ENCODE peak calls at places on chromosomes 16 and 17, in six cellular contexts. U is foreskin keratinocyte, J is left lung, A is tibial nerve, W is body of pancreas, Z is neural progenitor cell. T is an unnamed sample.

GRCh38 chr16:78460428-78460827 is 361.0 kb downstream of the WWOX start:
- DNase-seq in W (no peak), A (no peak), J (no peak), Z (no peak), U (no peak), T (no peak)

GRCh38 chr16:78428193-78428592 is 328.7 kb downstream of the WWOX start:
- DNase-seq in A (no peak), U (no peak), Z (no peak), W (no peak), J (no peak), T (no peak)

GRCh38 chr17:69415431-69415830 is 934 bp downstream of the MAP2K6 start:
- DNase-seq in W (no peak), Z (no peak), U (no peak), J (no peak), A (no peak), T (no peak)

GRCh38 chr16:87742781-87743490 is 22.9 kb downstream of the KLHDC4 start:
- DNase-seq in W (no peak), A (no peak), J (no peak), Z (no peak), U (no peak), T (no peak)

GRCh38 chr17:2709173-2709661 is 2.3 kb downstream of the CLUH start:
- DNase-seq in W (peak; percentile 88), Z (no peak), J (peak; percentile 87), U (no peak), A (no peak), T (no peak)

GRCh38 chr16:51522902-51523301 is 371.8 kb upstream of the SALL1 start:
- DNase-seq in W (peak; percentile 39), A (no peak), J (no peak), Z (no peak), U (no peak), T (no peak)

GRCh38 chr17:43220511-43221125 is 7.8 kb downstream of the CCDC200 start:
- DNase-seq in J (no peak), W (no peak), U (no peak), A (no peak), Z (peak; percentile 10), T (no peak)

GRCh38 chr17:41691031-41691777 is 2.5 kb downstream of the EIF1 start:
- DNase-seq in W (no peak), J (no peak), Z (no peak), A (no peak), U (no peak), T (no peak)

GRCh38 chr16:8855051-8855786 is 13.6 kb downstream of the CARHSP1 start:
- DNase-seq in U (no peak), A (no peak), Z (no peak), W (no peak), J (peak; percentile 43), T (no peak)

GRCh38 chr17:37465058-37465616 is 24.6 kb upstream of the DUSP14 start:
- DNase-seq in Z (no peak), W (no peak), A (no peak), U (peak; percentile 82), J (no peak), T (no peak)

GRCh38 chr17:30520882-30521281 is 43.7 kb downstream of the GOSR1 start:
- DNase-seq in Z (no peak), J (no peak), U (no peak), W (no peak), A (no peak), T (no peak)

GRCh38 chr16:81175325-81175891 is 63.1 kb upstream of the BCO1 start:
- DNase-seq in J (no peak), Z (no peak), A (no peak), W (no peak), U (no peak), T (no peak)

DNA sequence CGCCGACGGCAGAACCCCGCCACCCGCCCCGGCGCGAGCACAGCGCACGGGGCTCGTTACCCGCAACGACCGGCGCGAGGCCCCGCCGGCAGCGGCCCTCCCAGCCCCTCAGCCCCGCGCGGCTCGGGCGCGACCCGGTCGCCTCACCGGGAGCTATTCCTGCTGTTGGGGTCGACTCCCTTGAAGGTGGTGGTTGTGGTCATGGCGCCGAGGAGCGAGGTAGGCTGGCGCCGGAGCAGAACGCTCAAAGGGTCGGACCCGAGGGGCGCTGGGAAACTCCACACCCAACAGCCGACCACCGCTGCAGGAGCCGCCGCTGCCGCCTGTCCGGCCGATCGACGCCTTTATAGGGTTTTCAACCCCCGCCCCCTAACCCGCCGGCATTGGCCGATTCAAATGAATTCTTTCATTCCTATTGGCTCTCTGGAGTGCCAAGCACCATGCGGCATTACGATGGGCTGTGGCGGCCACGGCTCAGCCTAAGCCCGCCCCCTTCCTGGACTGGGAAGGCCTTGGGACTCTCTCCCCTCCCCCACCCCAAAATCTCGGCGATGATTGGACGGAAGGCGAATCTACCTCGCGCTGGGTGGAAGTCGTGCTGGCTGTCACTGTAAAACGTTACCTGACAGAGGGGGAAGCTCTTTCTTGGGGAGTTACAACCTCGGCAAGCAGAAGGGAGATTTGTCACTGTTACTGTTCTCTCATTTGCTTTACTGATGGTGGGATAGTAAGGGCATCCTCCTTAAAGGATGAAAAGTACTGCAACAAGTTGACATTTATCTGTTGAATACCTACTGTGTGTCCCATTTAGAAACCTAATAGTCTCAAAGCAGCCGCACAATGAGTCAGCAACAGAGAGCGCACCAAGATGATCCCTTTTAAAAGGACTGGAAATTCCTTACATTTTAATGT is at the start of gene JPT1:
- DNase-seq in Z (peak; percentile 100), U (peak; percentile 94), A (peak; percentile 97), J (peak; percentile 95), W (peak; percentile 99), T (peak; percentile 94)
- TF ChIP-seq CTCF in Z (no peak), U (no peak), A (no peak), J (no peak), W (no peak), T (no peak)

GRCh38 chr17:81033535-81034167 is 1.3 kb upstream of the BAIAP2 start:
- DNase-seq in U (no peak), J (peak; percentile 86), Z (no peak), A (no peak), W (no peak), T (no peak)

GRCh38 chr17:81034168-81034777 is 678 bp upstream of the BAIAP2 start:
- DNase-seq in W (no peak), U (no peak), J (no peak), Z (peak; percentile 62), A (no peak), T (no peak)

GRCh38 chr17:81036128-81036891 is 1.4 kb downstream of the BAIAP2 start:
- DNase-seq in A (no peak), U (no peak), J (peak; percentile 71), W (no peak), Z (no peak), T (no peak)

GRCh38 chr17:81035389-81036127 is 607 bp downstream of the BAIAP2 start:
- DNase-seq in Z (peak; percentile 54), U (no peak), W (no peak), A (no peak), J (peak; percentile 88), T (no peak)

GRCh38 chr17:81034779-81035388 is at the start of gene BAIAP2:
- DNase-seq in Z (peak; percentile 98), J (peak; percentile 97), U (no peak), A (peak; percentile 93), W (peak; percentile 99), T (no peak)
- TF ChIP-seq CTCF in Z (peak; percentile 31), J (no peak), U (peak; percentile 16), A (no peak), W (no peak), T (no peak)

GRCh38 chr17:66290097-66290722 is 12.2 kb upstream of the PRKCA start:
- DNase-seq in Z (no peak), U (no peak), W (no peak), J (no peak), A (no peak), T (no peak)
- TF ChIP-seq CTCF in Z (peak; percentile 18), U (peak; percentile 53), W (no peak), J (no peak), A (no peak), T (peak; percentile 16)

DNA sequence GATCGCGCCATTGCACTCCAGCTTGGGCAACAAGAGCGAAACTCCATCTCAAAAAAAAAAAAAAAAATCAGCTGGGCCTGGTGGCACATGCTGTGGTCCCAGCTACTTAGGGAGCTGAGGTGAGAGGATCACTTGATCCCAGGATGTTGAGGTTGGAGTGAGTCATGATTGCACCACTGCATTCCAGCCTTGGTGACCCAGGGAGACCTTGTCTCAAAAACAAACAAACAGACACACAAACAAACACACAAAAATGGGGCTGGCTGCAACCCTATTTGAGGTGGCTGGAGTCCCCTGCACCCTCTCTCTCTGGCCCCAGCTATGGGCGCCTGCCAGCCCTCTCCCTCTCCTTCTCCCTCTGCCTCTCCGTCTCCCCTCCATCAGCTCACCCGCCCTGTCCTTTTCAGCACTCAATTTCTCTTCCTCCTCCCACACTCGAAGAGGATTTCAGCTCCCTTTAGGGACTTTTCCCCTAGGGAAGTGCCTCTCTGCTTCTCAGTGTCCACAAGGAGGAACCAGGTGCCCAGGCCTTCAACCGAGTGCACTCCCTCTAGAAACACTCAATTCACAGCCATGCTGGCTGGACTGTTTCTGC is 17.5 kb upstream of the TFAP4 start:
- DNase-seq in Z (no peak), J (no peak), W (no peak), A (no peak), U (no peak), T (no peak)
- TF ChIP-seq CTCF in Z (no peak), J (no peak), W (no peak), A (no peak), U (peak; percentile 54), T (peak; percentile 47)

DNA sequence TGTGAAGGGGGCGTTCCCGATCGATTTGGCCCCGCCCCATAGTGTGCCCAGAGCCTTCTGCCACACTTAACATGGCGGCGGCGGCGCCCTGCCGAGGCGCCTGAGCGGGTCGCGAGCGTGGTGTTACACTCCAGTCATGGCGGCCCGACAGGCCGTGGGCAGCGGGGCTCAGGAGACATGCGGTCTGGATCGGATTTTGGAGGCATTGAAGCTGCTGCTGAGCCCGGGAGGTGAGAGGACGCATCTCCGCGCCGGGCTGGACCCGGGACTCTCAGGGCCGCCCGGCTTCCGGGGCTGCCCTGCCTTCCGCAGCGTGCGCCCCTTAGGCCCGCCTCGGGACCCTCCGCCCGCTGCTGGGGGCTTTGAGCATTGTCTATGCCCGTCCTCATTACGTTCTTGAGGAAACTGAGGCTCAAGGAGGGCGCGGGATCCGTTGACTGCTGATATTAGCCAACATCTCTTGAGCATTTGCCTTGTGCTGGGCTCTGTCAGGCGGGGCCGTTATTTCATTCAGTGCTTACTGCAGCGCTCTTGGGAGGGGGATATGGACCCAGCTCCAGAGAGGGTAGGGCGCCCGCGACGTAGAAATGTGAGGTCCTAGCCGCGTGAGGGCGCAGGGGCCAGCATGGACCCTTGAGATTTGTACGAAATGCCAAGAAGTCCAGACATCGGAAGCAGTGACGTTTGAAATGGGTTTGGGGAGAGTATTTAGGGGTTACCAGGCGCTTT is at the start of gene TANGO6:
- DNase-seq in U (peak; percentile 10), W (peak; percentile 89), J (peak; percentile 95), Z (peak; percentile 92), A (peak; percentile 75), T (peak; percentile 31)
- TF ChIP-seq CTCF in U (peak; percentile 33), W (no peak), J (no peak), Z (peak; percentile 65), A (no peak), T (peak; percentile 55)

DNA sequence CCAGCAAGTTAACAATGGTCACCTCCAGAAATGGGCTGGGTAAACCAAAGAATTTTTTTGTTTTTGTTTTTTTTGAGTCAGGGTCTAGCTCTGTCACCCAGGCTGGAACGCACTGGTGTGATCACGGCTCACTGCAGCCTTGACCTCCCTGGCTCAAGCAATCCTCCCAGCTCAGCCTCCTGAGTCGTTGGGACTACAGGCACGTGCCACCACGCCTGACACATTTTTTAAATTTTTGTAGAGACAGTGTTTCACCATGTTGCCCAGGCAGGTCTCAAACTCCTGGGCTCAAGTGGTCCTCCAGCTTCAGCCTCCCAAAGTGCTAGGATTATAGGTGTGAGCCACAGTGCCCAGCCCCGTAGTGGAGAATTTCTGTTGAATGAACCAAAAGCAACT is 1.7 kb downstream of the SPSB3 start:
- DNase-seq in A (no peak), Z (no peak), W (peak; percentile 8), J (no peak), U (no peak), T (no peak)
- TF ChIP-seq CTCF in A (no peak), Z (no peak), W (no peak), J (no peak), U (no peak), T (no peak)